ENCODE peak calls at places on chromosomes 3 and 15, in seven cellular contexts. One of them, this sample, is unnamed.

GRCh38 chr3:155354658-155355057 is 61.2 kb upstream of the STRIT1 start:
- DNase-seq in CD8-positive, alpha-beta T cell: no peak
- DNase-seq in OCI-LY7: no peak
- DNase-seq in cardiac fibroblast: no peak
- DNase-seq in epithelial cell of esophagus: peak; percentile 27
- DNase-seq in AG10803: no peak
- DNase-seq in HL-60: no peak
- DNase-seq in this sample: no peak

GRCh38 chr3:73611176-73611575 is 13.6 kb downstream of the PDZRN3 start:
- DNase-seq in CD8-positive, alpha-beta T cell: no peak
- DNase-seq in HL-60: no peak
- DNase-seq in AG10803: peak; percentile 94
- DNase-seq in epithelial cell of esophagus: no peak
- DNase-seq in OCI-LY7: no peak
- DNase-seq in cardiac fibroblast: peak; percentile 45
- DNase-seq in this sample: no peak

GRCh38 chr3:173945801-173946200 is 548.3 kb downstream of the NLGN1 start:
- DNase-seq in epithelial cell of esophagus: no peak
- DNase-seq in HL-60: no peak
- DNase-seq in cardiac fibroblast: no peak
- DNase-seq in AG10803: no peak
- DNase-seq in OCI-LY7: no peak
- DNase-seq in CD8-positive, alpha-beta T cell: no peak
- DNase-seq in this sample: no peak

GRCh38 chr3:157119369-157119951 is 40.5 kb downstream of the CCNL1 start:
- DNase-seq in CD8-positive, alpha-beta T cell: no peak
- DNase-seq in epithelial cell of esophagus: no peak
- DNase-seq in HL-60: no peak
- DNase-seq in OCI-LY7: no peak
- DNase-seq in AG10803: no peak
- DNase-seq in cardiac fibroblast: no peak
- DNase-seq in this sample: no peak

GRCh38 chr3:123244128-123244527 is 42.4 kb downstream of the SEC22A start:
- DNase-seq in epithelial cell of esophagus: peak; percentile 30
- DNase-seq in OCI-LY7: peak; percentile 6
- DNase-seq in cardiac fibroblast: no peak
- DNase-seq in AG10803: no peak
- DNase-seq in CD8-positive, alpha-beta T cell: no peak
- DNase-seq in HL-60: no peak
- DNase-seq in this sample: no peak

GRCh38 chr15:93236924-93237323 is 147.9 kb upstream of the RGMA start:
- DNase-seq in OCI-LY7: no peak
- DNase-seq in HL-60: no peak
- DNase-seq in CD8-positive, alpha-beta T cell: no peak
- DNase-seq in AG10803: no peak
- DNase-seq in epithelial cell of esophagus: no peak
- DNase-seq in cardiac fibroblast: no peak
- DNase-seq in this sample: no peak

GRCh38 chr15:23645379-23646164 is 2.1 kb downstream of the MAGEL2 start:
- DNase-seq in AG10803: no peak
- DNase-seq in HL-60: no peak
- DNase-seq in OCI-LY7: no peak
- DNase-seq in CD8-positive, alpha-beta T cell: no peak
- DNase-seq in epithelial cell of esophagus: no peak
- DNase-seq in cardiac fibroblast: no peak
- DNase-seq in this sample: no peak

GRCh38 chr3:33440328-33440577 is at the start of gene UBP1:
- DNase-seq in cardiac fibroblast: no peak
- DNase-seq in OCI-LY7: no peak
- DNase-seq in epithelial cell of esophagus: no peak
- DNase-seq in CD8-positive, alpha-beta T cell: no peak
- DNase-seq in HL-60: no peak
- DNase-seq in AG10803: no peak
- DNase-seq in this sample: no peak

DNA sequence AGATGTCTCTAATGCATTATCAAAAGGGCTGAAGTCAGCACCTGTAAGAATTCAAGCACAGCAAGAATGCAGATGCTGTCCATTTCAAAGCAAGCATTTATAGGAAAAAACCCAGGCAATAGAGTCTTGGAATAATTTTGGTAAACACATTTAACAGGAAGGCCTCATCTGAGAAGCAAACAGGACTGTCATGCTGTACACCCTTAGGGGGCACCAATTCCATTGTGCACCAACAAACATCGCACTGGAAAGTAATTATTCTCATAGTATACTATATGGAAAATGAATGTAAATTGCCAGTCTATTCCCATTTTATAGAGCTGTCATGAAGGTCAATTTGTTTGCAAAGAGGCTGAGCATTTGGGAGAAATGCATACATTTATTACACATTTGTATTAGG is 247.3 kb upstream of the SUCLG2 start:
- DNase-seq in AG10803: no peak
- DNase-seq in HL-60: no peak
- DNase-seq in cardiac fibroblast: no peak
- DNase-seq in epithelial cell of esophagus: no peak
- DNase-seq in CD8-positive, alpha-beta T cell: no peak
- DNase-seq in OCI-LY7: peak; percentile 41
- DNase-seq in this sample: no peak
- TF ChIP-seq CTCF in AG10803: no peak
- TF ChIP-seq CTCF in HL-60: no peak
- TF ChIP-seq CTCF in cardiac fibroblast: no peak
- TF ChIP-seq CTCF in epithelial cell of esophagus: no peak
- TF ChIP-seq CTCF in CD8-positive, alpha-beta T cell: peak; percentile 42
- TF ChIP-seq CTCF in OCI-LY7: peak; percentile 84
- TF ChIP-seq CTCF in this sample: no peak

GRCh38 chr3:23746473-23746872 is 59.3 kb upstream of the UBE2E1 start:
- DNase-seq in epithelial cell of esophagus: no peak
- DNase-seq in AG10803: no peak
- DNase-seq in HL-60: no peak
- DNase-seq in OCI-LY7: no peak
- DNase-seq in cardiac fibroblast: no peak
- DNase-seq in CD8-positive, alpha-beta T cell: no peak
- DNase-seq in this sample: no peak
- H3K4me3 ChIP-seq in epithelial cell of esophagus: no peak overlapping the region
- H3K4me3 ChIP-seq in AG10803: no peak overlapping the region
- H3K4me3 ChIP-seq in HL-60: no peak overlapping the region
- H3K4me3 ChIP-seq in OCI-LY7: no peak overlapping the region
- H3K4me3 ChIP-seq in cardiac fibroblast: no peak overlapping the region
- H3K4me3 ChIP-seq in CD8-positive, alpha-beta T cell: no peak overlapping the region
- H3K4me3 ChIP-seq in this sample: no peak overlapping the region

GRCh38 chr3:137110392-137110996 is 152.7 kb downstream of the IL20RB start:
- DNase-seq in AG10803: peak; percentile 28
- DNase-seq in epithelial cell of esophagus: peak; percentile 43
- DNase-seq in OCI-LY7: peak; percentile 27
- DNase-seq in HL-60: no peak
- DNase-seq in CD8-positive, alpha-beta T cell: no peak
- DNase-seq in cardiac fibroblast: peak; percentile 51
- DNase-seq in this sample: no peak
- TF ChIP-seq CTCF in AG10803: peak; percentile 86
- TF ChIP-seq CTCF in epithelial cell of esophagus: peak; percentile 86
- TF ChIP-seq CTCF in OCI-LY7: peak; percentile 78
- TF ChIP-seq CTCF in HL-60: peak; percentile 68
- TF ChIP-seq CTCF in CD8-positive, alpha-beta T cell: peak; percentile 70
- TF ChIP-seq CTCF in cardiac fibroblast: peak; percentile 90
- TF ChIP-seq CTCF in this sample: peak; percentile 89

GRCh38 chr3:102180291-102180931 is 254.4 kb upstream of the ZPLD1 start:
- DNase-seq in AG10803: peak; percentile 96
- DNase-seq in CD8-positive, alpha-beta T cell: no peak
- DNase-seq in HL-60: no peak
- DNase-seq in epithelial cell of esophagus: peak; percentile 46
- DNase-seq in cardiac fibroblast: peak; percentile 95
- DNase-seq in OCI-LY7: no peak
- DNase-seq in this sample: no peak
- H3K4me3 ChIP-seq in AG10803: no peak overlapping the region
- H3K4me3 ChIP-seq in CD8-positive, alpha-beta T cell: peak overlapping the region; percentile 33
- H3K4me3 ChIP-seq in HL-60: no peak overlapping the region
- H3K4me3 ChIP-seq in epithelial cell of esophagus: no peak overlapping the region
- H3K4me3 ChIP-seq in cardiac fibroblast: peak overlapping the region; percentile 5
- H3K4me3 ChIP-seq in OCI-LY7: no peak overlapping the region
- H3K4me3 ChIP-seq in this sample: no peak overlapping the region

GRCh38 chr15:49844390-49844789 is 223.5 kb downstream of the DTWD1 start:
- DNase-seq in epithelial cell of esophagus: no peak
- DNase-seq in cardiac fibroblast: no peak
- DNase-seq in CD8-positive, alpha-beta T cell: no peak
- DNase-seq in HL-60: no peak
- DNase-seq in AG10803: no peak
- DNase-seq in OCI-LY7: no peak
- DNase-seq in this sample: no peak
- TF ChIP-seq CTCF in epithelial cell of esophagus: no peak
- TF ChIP-seq CTCF in cardiac fibroblast: no peak
- TF ChIP-seq CTCF in CD8-positive, alpha-beta T cell: no peak
- TF ChIP-seq CTCF in HL-60: no peak
- TF ChIP-seq CTCF in AG10803: no peak
- TF ChIP-seq CTCF in OCI-LY7: no peak
- TF ChIP-seq CTCF in this sample: no peak

GRCh38 chr15:72319985-72320671 is at the start of gene CELF6:
- DNase-seq in OCI-LY7: no peak
- DNase-seq in HL-60: peak; percentile 74
- DNase-seq in CD8-positive, alpha-beta T cell: peak; percentile 55
- DNase-seq in epithelial cell of esophagus: peak; percentile 73
- DNase-seq in AG10803: peak; percentile 60
- DNase-seq in cardiac fibroblast: peak; percentile 67
- DNase-seq in this sample: peak; percentile 12

GRCh38 chr15:72318408-72318942 is 1.5 kb downstream of the CELF6 start:
- DNase-seq in cardiac fibroblast: no peak
- DNase-seq in HL-60: no peak
- DNase-seq in OCI-LY7: no peak
- DNase-seq in CD8-positive, alpha-beta T cell: no peak
- DNase-seq in AG10803: no peak
- DNase-seq in epithelial cell of esophagus: peak; percentile 15
- DNase-seq in this sample: no peak

GRCh38 chr15:72315706-72316370 is 4.1 kb downstream of the CELF6 start:
- DNase-seq in OCI-LY7: no peak
- DNase-seq in CD8-positive, alpha-beta T cell: no peak
- DNase-seq in AG10803: no peak
- DNase-seq in HL-60: no peak
- DNase-seq in epithelial cell of esophagus: no peak
- DNase-seq in cardiac fibroblast: no peak
- DNase-seq in this sample: no peak

GRCh38 chr15:72323752-72324151 is 3.8 kb upstream of the CELF6 start:
- DNase-seq in epithelial cell of esophagus: no peak
- DNase-seq in HL-60: no peak
- DNase-seq in cardiac fibroblast: no peak
- DNase-seq in OCI-LY7: no peak
- DNase-seq in CD8-positive, alpha-beta T cell: no peak
- DNase-seq in AG10803: no peak
- DNase-seq in this sample: no peak

GRCh38 chr15:72319360-72319984 is 485 bp downstream of the CELF6 start:
- DNase-seq in HL-60: no peak
- DNase-seq in cardiac fibroblast: peak; percentile 43
- DNase-seq in epithelial cell of esophagus: peak; percentile 65
- DNase-seq in AG10803: peak; percentile 45
- DNase-seq in CD8-positive, alpha-beta T cell: peak; percentile 25
- DNase-seq in OCI-LY7: no peak
- DNase-seq in this sample: no peak
- H3K4me3 ChIP-seq in HL-60: peak overlapping the region; percentile 68
- H3K4me3 ChIP-seq in cardiac fibroblast: peak overlapping the region; percentile 62
- H3K4me3 ChIP-seq in epithelial cell of esophagus: no peak overlapping the region
- H3K4me3 ChIP-seq in AG10803: peak overlapping the region; percentile 65
- H3K4me3 ChIP-seq in CD8-positive, alpha-beta T cell: no peak overlapping the region
- H3K4me3 ChIP-seq in OCI-LY7: no peak overlapping the region
- H3K4me3 ChIP-seq in this sample: no peak overlapping the region

GRCh38 chr3:184335291-184335660 is 2.1 kb upstream of the FAM131A start:
- DNase-seq in AG10803: peak; percentile 15
- DNase-seq in cardiac fibroblast: no peak
- DNase-seq in epithelial cell of esophagus: no peak
- DNase-seq in CD8-positive, alpha-beta T cell: no peak
- DNase-seq in HL-60: no peak
- DNase-seq in OCI-LY7: no peak
- DNase-seq in this sample: no peak

GRCh38 chr3:184334470-184335158 is 2.8 kb upstream of the FAM131A start:
- DNase-seq in CD8-positive, alpha-beta T cell: peak; percentile 34
- DNase-seq in HL-60: no peak
- DNase-seq in OCI-LY7: no peak
- DNase-seq in epithelial cell of esophagus: peak; percentile 88
- DNase-seq in cardiac fibroblast: peak; percentile 72
- DNase-seq in AG10803: peak; percentile 67
- DNase-seq in this sample: no peak

GRCh38 chr3:184336484-184337230 is 743 bp upstream of the FAM131A start:
- DNase-seq in cardiac fibroblast: peak; percentile 80
- DNase-seq in HL-60: no peak
- DNase-seq in epithelial cell of esophagus: peak; percentile 67
- DNase-seq in CD8-positive, alpha-beta T cell: no peak
- DNase-seq in AG10803: peak; percentile 70
- DNase-seq in OCI-LY7: peak; percentile 17
- DNase-seq in this sample: no peak

GRCh38 chr3:184337315-184337714 is at the start of gene FAM131A:
- DNase-seq in AG10803: peak; percentile 50
- DNase-seq in epithelial cell of esophagus: no peak
- DNase-seq in HL-60: no peak
- DNase-seq in CD8-positive, alpha-beta T cell: no peak
- DNase-seq in cardiac fibroblast: no peak
- DNase-seq in OCI-LY7: no peak
- DNase-seq in this sample: no peak

GRCh38 chr3:184335661-184336483 is 1.5 kb upstream of the FAM131A start:
- DNase-seq in epithelial cell of esophagus: peak; percentile 80
- DNase-seq in AG10803: peak; percentile 66
- DNase-seq in OCI-LY7: peak; percentile 78
- DNase-seq in cardiac fibroblast: peak; percentile 80
- DNase-seq in CD8-positive, alpha-beta T cell: peak; percentile 78
- DNase-seq in HL-60: peak; percentile 70
- DNase-seq in this sample: no peak
- TF ChIP-seq CTCF in epithelial cell of esophagus: no peak
- TF ChIP-seq CTCF in AG10803: no peak
- TF ChIP-seq CTCF in OCI-LY7: no peak
- TF ChIP-seq CTCF in cardiac fibroblast: no peak
- TF ChIP-seq CTCF in CD8-positive, alpha-beta T cell: no peak
- TF ChIP-seq CTCF in HL-60: no peak
- TF ChIP-seq CTCF in this sample: no peak

GRCh38 chr15:75352186-75352585 is 5.3 kb downstream of the NEIL1 start:
- DNase-seq in OCI-LY7: no peak
- DNase-seq in CD8-positive, alpha-beta T cell: no peak
- DNase-seq in epithelial cell of esophagus: no peak
- DNase-seq in HL-60: no peak
- DNase-seq in cardiac fibroblast: no peak
- DNase-seq in AG10803: no peak
- DNase-seq in this sample: no peak

GRCh38 chr15:75349851-75350588 is 3.2 kb downstream of the NEIL1 start:
- DNase-seq in HL-60: peak; percentile 95
- DNase-seq in epithelial cell of esophagus: no peak
- DNase-seq in cardiac fibroblast: no peak
- DNase-seq in CD8-positive, alpha-beta T cell: peak; percentile 74
- DNase-seq in AG10803: no peak
- DNase-seq in OCI-LY7: peak; percentile 83
- DNase-seq in this sample: peak; percentile 64

GRCh38 chr15:75348563-75349350 is 1.9 kb downstream of the NEIL1 start:
- DNase-seq in epithelial cell of esophagus: peak; percentile 26
- DNase-seq in AG10803: no peak
- DNase-seq in OCI-LY7: no peak
- DNase-seq in cardiac fibroblast: no peak
- DNase-seq in HL-60: no peak
- DNase-seq in CD8-positive, alpha-beta T cell: no peak
- DNase-seq in this sample: no peak

GRCh38 chr15:75348034-75348562 is 1.3 kb downstream of the NEIL1 start:
- DNase-seq in AG10803: no peak
- DNase-seq in CD8-positive, alpha-beta T cell: no peak
- DNase-seq in cardiac fibroblast: no peak
- DNase-seq in epithelial cell of esophagus: no peak
- DNase-seq in OCI-LY7: no peak
- DNase-seq in HL-60: no peak
- DNase-seq in this sample: no peak

GRCh38 chr15:75350601-75351331 is 3.9 kb downstream of the NEIL1 start:
- DNase-seq in HL-60: peak; percentile 4
- DNase-seq in CD8-positive, alpha-beta T cell: no peak
- DNase-seq in epithelial cell of esophagus: no peak
- DNase-seq in OCI-LY7: no peak
- DNase-seq in cardiac fibroblast: no peak
- DNase-seq in AG10803: peak; percentile 50
- DNase-seq in this sample: no peak
- H3K4me3 ChIP-seq in HL-60: no peak overlapping the region
- H3K4me3 ChIP-seq in CD8-positive, alpha-beta T cell: no peak overlapping the region
- H3K4me3 ChIP-seq in epithelial cell of esophagus: no peak overlapping the region
- H3K4me3 ChIP-seq in OCI-LY7: no peak overlapping the region
- H3K4me3 ChIP-seq in cardiac fibroblast: no peak overlapping the region
- H3K4me3 ChIP-seq in AG10803: no peak overlapping the region
- H3K4me3 ChIP-seq in this sample: no peak overlapping the region